ENCODE peak calls at places on chromosomes 11 and 22, in six cellular contexts. One of them, this sample, is unnamed.

GRCh38 chr11:60310407-60310998 is 16.6 kb upstream of the MS4A6E start:
- DNase-seq in transverse colon: peak; percentile 27
- DNase-seq in GM12892: peak; percentile 9
- DNase-seq in body of pancreas: no peak
- DNase-seq in thyroid gland: no peak
- DNase-seq in prostate gland: no peak
- DNase-seq in this sample: no peak

GRCh38 chr11:74773481-74773880 is 24.8 kb downstream of the RNF169 start:
- DNase-seq in prostate gland: no peak
- DNase-seq in transverse colon: no peak
- DNase-seq in body of pancreas: no peak
- DNase-seq in thyroid gland: no peak
- DNase-seq in GM12892: no peak
- DNase-seq in this sample: no peak

GRCh38 chr22:39206491-39206890 is 38.3 kb downstream of the PDGFB start:
- DNase-seq in transverse colon: no peak
- DNase-seq in prostate gland: no peak
- DNase-seq in body of pancreas: no peak
- DNase-seq in thyroid gland: no peak
- DNase-seq in GM12892: no peak
- DNase-seq in this sample: no peak

GRCh38 chr22:29907753-29908515 is 25.0 kb downstream of the MTMR3 start:
- DNase-seq in prostate gland: peak; percentile 91
- DNase-seq in GM12892: no peak
- DNase-seq in transverse colon: peak; percentile 86
- DNase-seq in thyroid gland: peak; percentile 93
- DNase-seq in body of pancreas: peak; percentile 91
- DNase-seq in this sample: peak; percentile 44

GRCh38 chr22:22547692-22548348 is 11.2 kb downstream of the PRAME start:
- DNase-seq in prostate gland: no peak
- DNase-seq in thyroid gland: no peak
- DNase-seq in GM12892: no peak
- DNase-seq in transverse colon: no peak
- DNase-seq in body of pancreas: no peak
- DNase-seq in this sample: no peak

GRCh38 chr11:127490896-127491295 is 490.3 kb upstream of the KIRREL3 start:
- DNase-seq in body of pancreas: no peak
- DNase-seq in prostate gland: no peak
- DNase-seq in GM12892: no peak
- DNase-seq in transverse colon: no peak
- DNase-seq in thyroid gland: no peak
- DNase-seq in this sample: no peak

GRCh38 chr11:31355817-31356216 is 13.7 kb downstream of the DCDC1 start:
- DNase-seq in prostate gland: no peak
- DNase-seq in thyroid gland: no peak
- DNase-seq in GM12892: no peak
- DNase-seq in transverse colon: no peak
- DNase-seq in body of pancreas: no peak
- DNase-seq in this sample: no peak

GRCh38 chr11:4658629-4659453 is 15.1 kb downstream of the OR51E1 start:
- DNase-seq in transverse colon: no peak
- DNase-seq in thyroid gland: peak; percentile 29
- DNase-seq in GM12892: no peak
- DNase-seq in body of pancreas: no peak
- DNase-seq in prostate gland: no peak
- DNase-seq in this sample: no peak

GRCh38 chr11:69337211-69337721 is 43.3 kb downstream of the MYEOV start:
- DNase-seq in body of pancreas: peak; percentile 84
- DNase-seq in transverse colon: peak; percentile 70
- DNase-seq in GM12892: no peak
- DNase-seq in prostate gland: no peak
- DNase-seq in thyroid gland: no peak
- DNase-seq in this sample: no peak

GRCh38 chr11:119807841-119808240 is 78.8 kb upstream of the NECTIN1 start:
- DNase-seq in thyroid gland: no peak
- DNase-seq in prostate gland: no peak
- DNase-seq in GM12892: no peak
- DNase-seq in body of pancreas: no peak
- DNase-seq in transverse colon: no peak
- DNase-seq in this sample: no peak
- TF ChIP-seq POLR2A in thyroid gland: no peak
- TF ChIP-seq POLR2A in prostate gland: no peak
- TF ChIP-seq POLR2A in GM12892: no peak
- TF ChIP-seq POLR2A in body of pancreas: no peak
- TF ChIP-seq POLR2A in transverse colon: no peak
- TF ChIP-seq POLR2A in this sample: no peak

GRCh38 chr11:62555464-62556092 is 9.0 kb upstream of the AHNAK start:
- DNase-seq in body of pancreas: no peak
- DNase-seq in transverse colon: peak; percentile 74
- DNase-seq in thyroid gland: peak; percentile 36
- DNase-seq in GM12892: no peak
- DNase-seq in prostate gland: peak; percentile 48
- DNase-seq in this sample: no peak

GRCh38 chr11:62554377-62554776 is 7.8 kb upstream of the AHNAK start:
- DNase-seq in body of pancreas: no peak
- DNase-seq in GM12892: no peak
- DNase-seq in prostate gland: no peak
- DNase-seq in transverse colon: no peak
- DNase-seq in thyroid gland: no peak
- DNase-seq in this sample: no peak

GRCh38 chr11:62553839-62554361 is 7.3 kb upstream of the AHNAK start:
- DNase-seq in body of pancreas: no peak
- DNase-seq in thyroid gland: no peak
- DNase-seq in prostate gland: no peak
- DNase-seq in GM12892: no peak
- DNase-seq in transverse colon: peak; percentile 62
- DNase-seq in this sample: peak; percentile 71

GRCh38 chr11:62552465-62552782 is 5.8 kb upstream of the AHNAK start:
- DNase-seq in GM12892: no peak
- DNase-seq in body of pancreas: no peak
- DNase-seq in prostate gland: no peak
- DNase-seq in thyroid gland: no peak
- DNase-seq in transverse colon: no peak
- DNase-seq in this sample: no peak

GRCh38 chr11:62552931-62553838 is 6.6 kb upstream of the AHNAK start:
- DNase-seq in GM12892: no peak
- DNase-seq in body of pancreas: peak; percentile 94
- DNase-seq in thyroid gland: peak; percentile 95
- DNase-seq in prostate gland: peak; percentile 91
- DNase-seq in transverse colon: peak; percentile 90
- DNase-seq in this sample: peak; percentile 72
- TF ChIP-seq POLR2A in GM12892: no peak
- TF ChIP-seq POLR2A in body of pancreas: peak; percentile 51
- TF ChIP-seq POLR2A in thyroid gland: no peak
- TF ChIP-seq POLR2A in prostate gland: peak; percentile 32
- TF ChIP-seq POLR2A in transverse colon: peak; percentile 85
- TF ChIP-seq POLR2A in this sample: peak; percentile 54

GRCh38 chr22:36776722-36777121 is 803 bp upstream of the IFT27 start:
- DNase-seq in GM12892: no peak
- DNase-seq in transverse colon: no peak
- DNase-seq in thyroid gland: no peak
- DNase-seq in body of pancreas: no peak
- DNase-seq in prostate gland: no peak
- DNase-seq in this sample: no peak
- TF ChIP-seq POLR2A in GM12892: no peak
- TF ChIP-seq POLR2A in transverse colon: no peak
- TF ChIP-seq POLR2A in thyroid gland: no peak
- TF ChIP-seq POLR2A in body of pancreas: no peak
- TF ChIP-seq POLR2A in prostate gland: no peak
- TF ChIP-seq POLR2A in this sample: no peak

GRCh38 chr22:45008853-45009751 is 703 bp downstream of the PHF21B start:
- DNase-seq in transverse colon: no peak
- DNase-seq in thyroid gland: peak; percentile 20
- DNase-seq in GM12892: no peak
- DNase-seq in prostate gland: no peak
- DNase-seq in body of pancreas: no peak
- DNase-seq in this sample: no peak

GRCh38 chr22:45010532-45010900 is 711 bp upstream of the PHF21B start:
- DNase-seq in transverse colon: no peak
- DNase-seq in thyroid gland: peak; percentile 3
- DNase-seq in prostate gland: no peak
- DNase-seq in GM12892: no peak
- DNase-seq in body of pancreas: no peak
- DNase-seq in this sample: no peak

GRCh38 chr22:45007247-45007945 is 2.4 kb downstream of the PHF21B start:
- DNase-seq in transverse colon: no peak
- DNase-seq in body of pancreas: peak; percentile 27
- DNase-seq in thyroid gland: peak; percentile 62
- DNase-seq in GM12892: no peak
- DNase-seq in prostate gland: peak; percentile 67
- DNase-seq in this sample: no peak

GRCh38 chr22:45007946-45008852 is 1.6 kb downstream of the PHF21B start:
- DNase-seq in transverse colon: no peak
- DNase-seq in prostate gland: peak; percentile 32
- DNase-seq in body of pancreas: no peak
- DNase-seq in thyroid gland: peak; percentile 36
- DNase-seq in GM12892: no peak
- DNase-seq in this sample: no peak

GRCh38 chr22:45009881-45010531 is at the start of gene PHF21B:
- DNase-seq in transverse colon: no peak
- DNase-seq in thyroid gland: peak; percentile 76
- DNase-seq in GM12892: no peak
- DNase-seq in body of pancreas: peak; percentile 41
- DNase-seq in prostate gland: peak; percentile 70
- DNase-seq in this sample: peak; percentile 34
- TF ChIP-seq POLR2A in transverse colon: no peak
- TF ChIP-seq POLR2A in thyroid gland: no peak
- TF ChIP-seq POLR2A in GM12892: no peak
- TF ChIP-seq POLR2A in body of pancreas: no peak
- TF ChIP-seq POLR2A in prostate gland: peak; percentile 47
- TF ChIP-seq POLR2A in this sample: no peak

This sample was measured in H54.